ENCODE peak calls at places on chromosomes 4 and X, in six cellular contexts. One of them, this sample, is unnamed.

GRCh38 chrX:74232859-74233258 is 71.1 kb upstream of the ZCCHC13 start:
- DNase-seq in activated T-helper 9 cell treated with anti-CD3 and anti-CD28 coated beads, Interleukin-2, amount 50 U/mL, for 16 hours: no peak
- DNase-seq in heart right ventricle: no peak
- DNase-seq in stimulated activated CD8-positive, alpha-beta memory T cell treated with anti-CD3 and anti-CD28 coated beads, Interleukin-7, amount 100 ng/mL, for 4 hours: no peak
- DNase-seq in stimulated activated CD4-positive, alpha-beta T cell treated with anti-CD3 and anti-CD28 coated beads, Interleukin-2, amount 100 ng/mL, for 48 hours: no peak
- DNase-seq in pulmonary artery endothelial cell: no peak
- DNase-seq in this sample: peak

GRCh38 chr4:147578057-147578476 is 39.1 kb upstream of the TMEM184C start:
- DNase-seq in pulmonary artery endothelial cell: peak
- DNase-seq in activated T-helper 9 cell treated with anti-CD3 and anti-CD28 coated beads, Interleukin-2, amount 50 U/mL, for 16 hours: no peak
- DNase-seq in stimulated activated CD8-positive, alpha-beta memory T cell treated with anti-CD3 and anti-CD28 coated beads, Interleukin-7, amount 100 ng/mL, for 4 hours: no peak
- DNase-seq in stimulated activated CD4-positive, alpha-beta T cell treated with anti-CD3 and anti-CD28 coated beads, Interleukin-2, amount 100 ng/mL, for 48 hours: no peak
- DNase-seq in heart right ventricle: no peak
- DNase-seq in this sample: no peak

GRCh38 chrX:113269203-113269602 is 428.6 kb upstream of the AMOT start:
- DNase-seq in activated T-helper 9 cell treated with anti-CD3 and anti-CD28 coated beads, Interleukin-2, amount 50 U/mL, for 16 hours: no peak
- DNase-seq in stimulated activated CD8-positive, alpha-beta memory T cell treated with anti-CD3 and anti-CD28 coated beads, Interleukin-7, amount 100 ng/mL, for 4 hours: no peak
- DNase-seq in pulmonary artery endothelial cell: no peak
- DNase-seq in stimulated activated CD4-positive, alpha-beta T cell treated with anti-CD3 and anti-CD28 coated beads, Interleukin-2, amount 100 ng/mL, for 48 hours: no peak
- DNase-seq in heart right ventricle: no peak
- DNase-seq in this sample: no peak

GRCh38 chr4:139084425-139085093 is 69.0 kb downstream of the NOCT start:
- DNase-seq in heart right ventricle: no peak
- DNase-seq in stimulated activated CD8-positive, alpha-beta memory T cell treated with anti-CD3 and anti-CD28 coated beads, Interleukin-7, amount 100 ng/mL, for 4 hours: no peak
- DNase-seq in stimulated activated CD4-positive, alpha-beta T cell treated with anti-CD3 and anti-CD28 coated beads, Interleukin-2, amount 100 ng/mL, for 48 hours: no peak
- DNase-seq in pulmonary artery endothelial cell: no peak
- DNase-seq in activated T-helper 9 cell treated with anti-CD3 and anti-CD28 coated beads, Interleukin-2, amount 50 U/mL, for 16 hours: no peak
- DNase-seq in this sample: no peak

GRCh38 chr4:30264465-30264864 is 455.7 kb upstream of the PCDH7 start:
- DNase-seq in stimulated activated CD4-positive, alpha-beta T cell treated with anti-CD3 and anti-CD28 coated beads, Interleukin-2, amount 100 ng/mL, for 48 hours: no peak
- DNase-seq in activated T-helper 9 cell treated with anti-CD3 and anti-CD28 coated beads, Interleukin-2, amount 50 U/mL, for 16 hours: no peak
- DNase-seq in pulmonary artery endothelial cell: no peak
- DNase-seq in stimulated activated CD8-positive, alpha-beta memory T cell treated with anti-CD3 and anti-CD28 coated beads, Interleukin-7, amount 100 ng/mL, for 4 hours: no peak
- DNase-seq in heart right ventricle: no peak
- DNase-seq in this sample: no peak

GRCh38 chrX:64642482-64642881 is 247.2 kb upstream of the MTMR8 start:
- DNase-seq in stimulated activated CD4-positive, alpha-beta T cell treated with anti-CD3 and anti-CD28 coated beads, Interleukin-2, amount 100 ng/mL, for 48 hours: peak
- DNase-seq in stimulated activated CD8-positive, alpha-beta memory T cell treated with anti-CD3 and anti-CD28 coated beads, Interleukin-7, amount 100 ng/mL, for 4 hours: no peak
- DNase-seq in activated T-helper 9 cell treated with anti-CD3 and anti-CD28 coated beads, Interleukin-2, amount 50 U/mL, for 16 hours: no peak
- DNase-seq in heart right ventricle: no peak
- DNase-seq in pulmonary artery endothelial cell: no peak
- DNase-seq in this sample: no peak

GRCh38 chr4:88158360-88159136 is at the start of gene ABCG2:
- DNase-seq in stimulated activated CD8-positive, alpha-beta memory T cell treated with anti-CD3 and anti-CD28 coated beads, Interleukin-7, amount 100 ng/mL, for 4 hours: peak
- DNase-seq in activated T-helper 9 cell treated with anti-CD3 and anti-CD28 coated beads, Interleukin-2, amount 50 U/mL, for 16 hours: peak
- DNase-seq in heart right ventricle: peak
- DNase-seq in pulmonary artery endothelial cell: peak
- DNase-seq in stimulated activated CD4-positive, alpha-beta T cell treated with anti-CD3 and anti-CD28 coated beads, Interleukin-2, amount 100 ng/mL, for 48 hours: peak
- DNase-seq in this sample: no peak

GRCh38 chr4:147546341-147546740 is 65.4 kb downstream of the EDNRA start:
- DNase-seq in stimulated activated CD8-positive, alpha-beta memory T cell treated with anti-CD3 and anti-CD28 coated beads, Interleukin-7, amount 100 ng/mL, for 4 hours: no peak
- DNase-seq in pulmonary artery endothelial cell: peak
- DNase-seq in activated T-helper 9 cell treated with anti-CD3 and anti-CD28 coated beads, Interleukin-2, amount 50 U/mL, for 16 hours: no peak
- DNase-seq in stimulated activated CD4-positive, alpha-beta T cell treated with anti-CD3 and anti-CD28 coated beads, Interleukin-2, amount 100 ng/mL, for 48 hours: no peak
- DNase-seq in heart right ventricle: no peak
- DNase-seq in this sample: no peak

GRCh38 chr4:8394806-8395205 is 45.7 kb downstream of the ACOX3 start:
- DNase-seq in stimulated activated CD8-positive, alpha-beta memory T cell treated with anti-CD3 and anti-CD28 coated beads, Interleukin-7, amount 100 ng/mL, for 4 hours: no peak
- DNase-seq in stimulated activated CD4-positive, alpha-beta T cell treated with anti-CD3 and anti-CD28 coated beads, Interleukin-2, amount 100 ng/mL, for 48 hours: no peak
- DNase-seq in activated T-helper 9 cell treated with anti-CD3 and anti-CD28 coated beads, Interleukin-2, amount 50 U/mL, for 16 hours: no peak
- DNase-seq in heart right ventricle: no peak
- DNase-seq in pulmonary artery endothelial cell: no peak
- DNase-seq in this sample: no peak

GRCh38 chrX:13432376-13432775 is 112.5 kb upstream of the ATXN3L start:
- DNase-seq in heart right ventricle: peak
- DNase-seq in stimulated activated CD4-positive, alpha-beta T cell treated with anti-CD3 and anti-CD28 coated beads, Interleukin-2, amount 100 ng/mL, for 48 hours: no peak
- DNase-seq in stimulated activated CD8-positive, alpha-beta memory T cell treated with anti-CD3 and anti-CD28 coated beads, Interleukin-7, amount 100 ng/mL, for 4 hours: no peak
- DNase-seq in pulmonary artery endothelial cell: peak
- DNase-seq in activated T-helper 9 cell treated with anti-CD3 and anti-CD28 coated beads, Interleukin-2, amount 50 U/mL, for 16 hours: no peak
- DNase-seq in this sample: no peak

GRCh38 chrX:15849555-15849954 is 5.1 kb downstream of the AP1S2 start:
- DNase-seq in heart right ventricle: no peak
- DNase-seq in activated T-helper 9 cell treated with anti-CD3 and anti-CD28 coated beads, Interleukin-2, amount 50 U/mL, for 16 hours: no peak
- DNase-seq in pulmonary artery endothelial cell: no peak
- DNase-seq in stimulated activated CD8-positive, alpha-beta memory T cell treated with anti-CD3 and anti-CD28 coated beads, Interleukin-7, amount 100 ng/mL, for 4 hours: no peak
- DNase-seq in stimulated activated CD4-positive, alpha-beta T cell treated with anti-CD3 and anti-CD28 coated beads, Interleukin-2, amount 100 ng/mL, for 48 hours: no peak
- DNase-seq in this sample: no peak

GRCh38 chrX:149374751-149375150 is 130.4 kb downstream of the IDS start:
- DNase-seq in activated T-helper 9 cell treated with anti-CD3 and anti-CD28 coated beads, Interleukin-2, amount 50 U/mL, for 16 hours: no peak
- DNase-seq in stimulated activated CD8-positive, alpha-beta memory T cell treated with anti-CD3 and anti-CD28 coated beads, Interleukin-7, amount 100 ng/mL, for 4 hours: no peak
- DNase-seq in stimulated activated CD4-positive, alpha-beta T cell treated with anti-CD3 and anti-CD28 coated beads, Interleukin-2, amount 100 ng/mL, for 48 hours: no peak
- DNase-seq in pulmonary artery endothelial cell: no peak
- DNase-seq in heart right ventricle: no peak
- DNase-seq in this sample: no peak

GRCh38 chr4:147056951-147057630 is 111.4 kb upstream of the TTC29 start:
- DNase-seq in stimulated activated CD4-positive, alpha-beta T cell treated with anti-CD3 and anti-CD28 coated beads, Interleukin-2, amount 100 ng/mL, for 48 hours: no peak
- DNase-seq in heart right ventricle: no peak
- DNase-seq in activated T-helper 9 cell treated with anti-CD3 and anti-CD28 coated beads, Interleukin-2, amount 50 U/mL, for 16 hours: no peak
- DNase-seq in stimulated activated CD8-positive, alpha-beta memory T cell treated with anti-CD3 and anti-CD28 coated beads, Interleukin-7, amount 100 ng/mL, for 4 hours: no peak
- DNase-seq in pulmonary artery endothelial cell: no peak
- DNase-seq in this sample: no peak

GRCh38 chr4:59247032-59247431 is 1953.1 kb upstream of the ADGRL3 start:
- DNase-seq in heart right ventricle: no peak
- DNase-seq in activated T-helper 9 cell treated with anti-CD3 and anti-CD28 coated beads, Interleukin-2, amount 50 U/mL, for 16 hours: no peak
- DNase-seq in stimulated activated CD4-positive, alpha-beta T cell treated with anti-CD3 and anti-CD28 coated beads, Interleukin-2, amount 100 ng/mL, for 48 hours: no peak
- DNase-seq in pulmonary artery endothelial cell: no peak
- DNase-seq in stimulated activated CD8-positive, alpha-beta memory T cell treated with anti-CD3 and anti-CD28 coated beads, Interleukin-7, amount 100 ng/mL, for 4 hours: no peak
- DNase-seq in this sample: no peak

GRCh38 chrX:70664726-70665125 is 220.1 kb downstream of the DLG3 start:
- DNase-seq in stimulated activated CD4-positive, alpha-beta T cell treated with anti-CD3 and anti-CD28 coated beads, Interleukin-2, amount 100 ng/mL, for 48 hours: no peak
- DNase-seq in heart right ventricle: no peak
- DNase-seq in pulmonary artery endothelial cell: no peak
- DNase-seq in stimulated activated CD8-positive, alpha-beta memory T cell treated with anti-CD3 and anti-CD28 coated beads, Interleukin-7, amount 100 ng/mL, for 4 hours: no peak
- DNase-seq in activated T-helper 9 cell treated with anti-CD3 and anti-CD28 coated beads, Interleukin-2, amount 50 U/mL, for 16 hours: no peak
- DNase-seq in this sample: peak

GRCh38 chrX:120419465-120419864 is 49.6 kb downstream of the LAMP2 start:
- DNase-seq in stimulated activated CD4-positive, alpha-beta T cell treated with anti-CD3 and anti-CD28 coated beads, Interleukin-2, amount 100 ng/mL, for 48 hours: no peak
- DNase-seq in heart right ventricle: no peak
- DNase-seq in pulmonary artery endothelial cell: no peak
- DNase-seq in stimulated activated CD8-positive, alpha-beta memory T cell treated with anti-CD3 and anti-CD28 coated beads, Interleukin-7, amount 100 ng/mL, for 4 hours: no peak
- DNase-seq in activated T-helper 9 cell treated with anti-CD3 and anti-CD28 coated beads, Interleukin-2, amount 50 U/mL, for 16 hours: no peak
- DNase-seq in this sample: no peak

GRCh38 chr4:188025476-188025875 is 29.9 kb downstream of the ZFP42 start:
- DNase-seq in pulmonary artery endothelial cell: no peak
- DNase-seq in stimulated activated CD8-positive, alpha-beta memory T cell treated with anti-CD3 and anti-CD28 coated beads, Interleukin-7, amount 100 ng/mL, for 4 hours: no peak
- DNase-seq in heart right ventricle: no peak
- DNase-seq in activated T-helper 9 cell treated with anti-CD3 and anti-CD28 coated beads, Interleukin-2, amount 50 U/mL, for 16 hours: no peak
- DNase-seq in stimulated activated CD4-positive, alpha-beta T cell treated with anti-CD3 and anti-CD28 coated beads, Interleukin-2, amount 100 ng/mL, for 48 hours: no peak
- DNase-seq in this sample: no peak

GRCh38 chrX:53374222-53374820 is 48.1 kb downstream of the SMC1A start:
- DNase-seq in stimulated activated CD4-positive, alpha-beta T cell treated with anti-CD3 and anti-CD28 coated beads, Interleukin-2, amount 100 ng/mL, for 48 hours: no peak
- DNase-seq in heart right ventricle: no peak
- DNase-seq in pulmonary artery endothelial cell: no peak
- DNase-seq in activated T-helper 9 cell treated with anti-CD3 and anti-CD28 coated beads, Interleukin-2, amount 50 U/mL, for 16 hours: no peak
- DNase-seq in stimulated activated CD8-positive, alpha-beta memory T cell treated with anti-CD3 and anti-CD28 coated beads, Interleukin-7, amount 100 ng/mL, for 4 hours: no peak
- DNase-seq in this sample: no peak

GRCh38 chr4:143986173-143986572 is 33.0 kb downstream of the GYPB start:
- DNase-seq in stimulated activated CD8-positive, alpha-beta memory T cell treated with anti-CD3 and anti-CD28 coated beads, Interleukin-7, amount 100 ng/mL, for 4 hours: no peak
- DNase-seq in pulmonary artery endothelial cell: no peak
- DNase-seq in heart right ventricle: no peak
- DNase-seq in stimulated activated CD4-positive, alpha-beta T cell treated with anti-CD3 and anti-CD28 coated beads, Interleukin-2, amount 100 ng/mL, for 48 hours: no peak
- DNase-seq in activated T-helper 9 cell treated with anti-CD3 and anti-CD28 coated beads, Interleukin-2, amount 50 U/mL, for 16 hours: no peak
- DNase-seq in this sample: no peak